ENCODE peak calls at places on chromosomes 12 and 14, in four cellular contexts. W, U, Q and D are unnamed samples.

GRCh38 chr12:13870255-13870654 is 111.1 kb downstream of the GRIN2B start:
- DNase-seq in W (no peak), U (no peak), Q (no peak), D (no peak)

GRCh38 chr14:33564774-33565630 is 385.9 kb downstream of the EGLN3 start:
- DNase-seq in W (no peak), U (no peak), Q (no peak), D (no peak)

GRCh38 chr14:78700236-78700635 is 530.1 kb downstream of the NRXN3 start:
- DNase-seq in W (no peak), U (no peak), Q (no peak), D (no peak)

GRCh38 chr12:46982629-46983392 is 96.6 kb upstream of the PCED1B start:
- DNase-seq in W (no peak), U (no peak), Q (no peak), D (no peak)

GRCh38 chr12:40308851-40309420 is 84.1 kb downstream of the LRRK2 start:
- DNase-seq in W (no peak), U (no peak), Q (no peak), D (no peak)

GRCh38 chr12:55694651-55695050 is 13.1 kb downstream of the ITGA7 start:
- DNase-seq in W (no peak), U (no peak), Q (no peak), D (no peak)

GRCh38 chr14:20499108-20499507 is 6.2 kb upstream of the RNASE10 start:
- DNase-seq in W (no peak), U (no peak), Q (no peak), D (no peak)

GRCh38 chr12:112801055-112801454 is 9.5 kb downstream of the RPH3A start:
- DNase-seq in W (no peak), U (no peak), Q (no peak), D (no peak)

GRCh38 chr12:31023271-31023724 is 50.4 kb upstream of the DDX11 start:
- DNase-seq in W (peak), U (no peak), Q (no peak), D (no peak)

GRCh38 chr14:30291216-30291615 is 267.7 kb upstream of the G2E3 start:
- DNase-seq in W (no peak), U (no peak), Q (no peak), D (no peak)

GRCh38 chr12:19978193-19978592 is 390.1 kb upstream of the PDE3A start:
- DNase-seq in W (no peak), U (no peak), Q (no peak), D (no peak)

GRCh38 chr12:85587158-85587557 is 249.1 kb downstream of the RASSF9 start:
- DNase-seq in W (no peak), U (no peak), Q (no peak), D (no peak)

GRCh38 chr12:110270125-110270962 is 10.7 kb upstream of the ATP2A2 start:
- DNase-seq in W (peak), U (peak), Q (no peak), D (no peak)

GRCh38 chr14:75341639-75342038 is 63.0 kb downstream of the FOS start:
- DNase-seq in W (no peak), U (no peak), Q (no peak), D (no peak)

GRCh38 chr12:40105265-40105514 is 691 bp downstream of the SLC2A13 start:
- DNase-seq in W (peak), U (no peak), Q (no peak), D (peak)

GRCh38 chr12:55934343-55934742 is 3.4 kb downstream of the DGKA start:
- DNase-seq in W (no peak), U (no peak), Q (no peak), D (no peak)

GRCh38 chr14:34982421-34983147 is at the start of gene SRP54:
- DNase-seq in W (peak), U (peak), Q (peak), D (peak)
- H3K27ac ChIP-seq in W (peak), U (peak), Q (peak), D (peak)

GRCh38 chr12:51080136-51080535 is 3.3 kb downstream of the CSRNP2 start:
- DNase-seq in W (no peak), U (no peak), Q (no peak), D (no peak)
- H3K4me3 ChIP-seq in W (no peak), U (no peak), Q (no peak), D (no peak)

DNA sequence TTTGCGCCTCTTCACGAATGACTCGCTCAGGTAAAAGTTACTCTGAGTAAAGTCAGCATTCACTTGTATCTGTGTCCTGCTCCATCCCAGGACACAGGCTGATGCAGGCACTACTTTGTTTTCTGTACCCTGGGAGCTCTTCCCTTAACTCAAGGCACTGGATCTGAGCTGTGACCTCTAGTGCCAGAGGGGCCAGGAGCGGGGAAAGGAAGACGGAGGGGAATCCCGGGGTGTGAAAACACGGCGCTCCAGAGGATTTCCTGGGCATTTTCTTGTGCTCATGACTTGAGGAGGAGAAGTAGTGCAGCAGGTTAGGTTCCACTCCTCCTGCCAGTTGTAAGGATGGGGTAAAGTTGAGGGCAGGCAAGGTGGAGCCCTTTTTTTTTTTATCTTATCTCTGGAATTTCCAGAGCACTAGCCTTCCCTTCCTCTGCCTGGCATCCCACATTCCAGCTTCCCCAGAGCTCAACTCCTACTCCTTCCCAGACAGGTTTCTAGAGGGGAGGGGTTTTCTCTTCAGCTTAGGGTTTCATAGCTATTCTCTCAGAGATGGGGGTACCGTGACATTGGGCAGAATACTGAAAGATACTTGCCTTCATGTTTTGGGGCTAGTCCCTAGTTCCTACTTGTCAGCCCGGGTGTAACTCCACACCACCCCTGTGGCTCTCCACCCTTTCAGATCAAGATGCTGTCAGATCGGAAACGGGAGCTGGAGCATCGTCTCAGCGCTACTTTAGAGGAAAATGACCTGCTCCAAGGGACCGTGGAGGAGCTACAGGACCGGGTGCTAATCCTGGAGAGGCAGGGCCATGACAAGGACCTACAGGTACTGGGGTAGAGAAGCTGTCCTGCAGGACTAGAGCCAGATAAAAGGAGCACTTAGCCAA is 52.3 kb downstream of the RAB35 start:
- DNase-seq in W (no peak), U (no peak), Q (no peak), D (no peak)
- H3K27ac ChIP-seq in W (no peak), U (no peak), Q (no peak), D (no peak)

GRCh38 chr12:114993202-114993601 is 309.2 kb upstream of the TBX3 start:
- DNase-seq in W (no peak), U (no peak), Q (no peak), D (no peak)

GRCh38 chr12:114986849-114987248 is 302.9 kb upstream of the TBX3 start:
- DNase-seq in W (no peak), U (no peak), Q (no peak), D (no peak)

GRCh38 chr12:114986178-114986714 is 302.3 kb upstream of the TBX3 start:
- DNase-seq in W (no peak), U (no peak), Q (no peak), D (no peak)

GRCh38 chr12:114995891-114996290 is 311.9 kb upstream of the TBX3 start:
- DNase-seq in W (no peak), U (no peak), Q (no peak), D (no peak)

DNA sequence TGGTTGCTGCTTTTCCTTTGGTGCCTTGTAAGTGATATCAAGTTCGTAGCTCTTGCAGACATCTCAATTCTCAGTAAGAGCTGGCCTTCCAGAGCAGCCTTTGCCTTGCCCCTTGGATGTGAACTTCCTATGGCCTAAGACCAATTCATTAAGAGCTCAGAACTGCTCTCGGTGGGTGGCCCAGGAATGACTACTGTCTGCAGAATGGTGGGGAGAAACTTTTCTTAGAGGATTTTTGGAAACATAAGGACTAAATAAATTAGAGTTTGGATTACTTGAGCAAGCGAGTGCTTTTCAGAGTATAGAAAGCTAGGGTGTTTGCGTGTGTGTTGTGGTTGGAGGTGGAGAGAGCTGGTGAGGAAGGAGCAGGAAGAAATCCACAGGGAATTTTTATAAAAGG is 306.4 kb upstream of the TBX3 start:
- DNase-seq in W (no peak), U (no peak), Q (no peak), D (no peak)
- H3K4me3 ChIP-seq in W (no peak), U (no peak), Q (no peak), D (no peak)

DNA sequence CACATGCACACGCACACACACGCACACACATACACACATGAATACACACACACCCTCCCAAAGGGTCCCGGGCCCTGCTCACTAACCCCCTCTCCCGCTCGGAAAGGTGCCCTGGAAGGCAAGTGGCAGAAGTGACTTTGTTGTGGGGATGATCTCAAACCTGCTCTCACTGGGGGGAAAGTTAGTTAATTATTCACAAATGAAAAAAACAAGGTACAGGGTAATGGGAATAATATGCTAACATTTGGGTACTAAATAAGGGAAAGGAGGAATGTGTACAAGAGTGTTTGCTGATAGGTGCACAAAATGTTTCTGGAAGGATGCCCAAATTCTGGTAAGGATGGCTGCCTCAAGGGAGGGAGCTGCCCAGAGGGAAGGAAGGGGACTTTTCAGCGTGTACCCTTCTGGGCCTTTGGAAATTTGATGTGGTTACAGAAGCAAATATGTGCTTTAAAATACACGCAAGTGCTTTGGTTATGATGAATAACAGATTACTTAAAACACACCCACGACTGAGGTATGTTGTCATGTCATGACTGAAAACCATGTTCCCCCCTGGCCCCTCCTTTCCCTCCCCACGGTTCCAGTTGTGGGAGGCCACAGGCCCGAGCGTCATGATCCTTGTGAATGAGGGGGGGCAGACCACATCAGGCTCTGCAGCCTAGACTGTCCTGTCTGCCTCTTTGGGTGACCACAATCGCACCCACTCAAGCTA is 43.3 kb upstream of the PLEKHG6 start:
- DNase-seq in W (peak), U (no peak), Q (peak), D (no peak)
- H3K27ac ChIP-seq in W (peak), U (no peak), Q (no peak), D (no peak)